ENCODE peak calls at places on chromosomes 1 and 21, in eight cellular contexts. V is GM03348; D is MV-4-11; Q is ELR; G is HFF-Myc; Z is WTC11; X is activated CD4-positive, alpha-beta T cell treated with anti-CD3 and anti-CD28 coated beads for 48 hours; N is H7. P is an unnamed sample.

GRCh38 chr1:212686591-212686990 is 13.0 kb downstream of the BATF3 start:
- DNase-seq in G (no peak), N (no peak), X (no peak), V (no peak), Z (no peak), Q (no peak), D (no peak), P (no peak)

GRCh38 chr1:223803211-223803610 is 42.5 kb downstream of the TP53BP2 start:
- DNase-seq in Q (no peak), N (no peak), V (no peak), Z (no peak), D (no peak), X (no peak), G (no peak), P (no peak)

GRCh38 chr1:217106231-217106630 is 383.0 kb upstream of the ESRRG start:
- DNase-seq in D (no peak), G (no peak), N (no peak), Z (no peak), V (no peak), Q (peak), X (no peak), P (peak)

GRCh38 chr1:16067127-16067768 is 6.2 kb downstream of the FAM131C start:
- DNase-seq in Z (no peak), N (peak), X (no peak), Q (no peak), V (no peak), G (no peak), D (no peak), P (no peak)

GRCh38 chr1:44239337-44239960 is 26.2 kb downstream of the DMAP1 start:
- DNase-seq in D (no peak), G (no peak), Q (peak), Z (peak), N (peak), V (peak), X (no peak), P (no peak)

GRCh38 chr21:45768011-45768740 is 124.7 kb downstream of the PCBP3 start:
- DNase-seq in Q (no peak), D (no peak), N (no peak), Z (no peak), X (peak), G (no peak), V (peak), P (peak)

GRCh38 chr1:181310560-181310959 is 172.8 kb upstream of the CACNA1E start:
- DNase-seq in Q (no peak), V (no peak), G (no peak), D (no peak), N (no peak), Z (no peak), X (no peak), P (no peak)

GRCh38 chr1:1421147-1421906 is at the start of gene ANKRD65:
- DNase-seq in Q (no peak), G (no peak), Z (peak), N (peak), V (no peak), D (no peak), X (no peak), P (no peak)

GRCh38 chr1:201006450-201006849 is 17.1 kb downstream of the KIF21B start:
- DNase-seq in G (no peak), V (no peak), N (no peak), X (no peak), Q (no peak), D (no peak), Z (no peak), P (no peak)

GRCh38 chr1:111192643-111193519 is 7.6 kb downstream of the DENND2D start:
- DNase-seq in X (no peak), N (peak), G (no peak), Z (no peak), Q (peak), D (peak), V (peak), P (no peak)

GRCh38 chr1:115829947-115830346 is 11.0 kb downstream of the NHLH2 start:
- DNase-seq in X (no peak), V (no peak), Z (peak), G (no peak), D (no peak), N (peak), Q (peak), P (no peak)

GRCh38 chr1:244412116-244412639 is 39.5 kb downstream of the ADSS2 start:
- DNase-seq in Z (no peak), V (no peak), G (no peak), D (no peak), Q (no peak), N (no peak), X (no peak), P (no peak)

GRCh38 chr21:46153259-46154154 is 1.9 kb downstream of the FTCD start:
- DNase-seq in N (peak), V (peak), X (peak), Z (peak), D (no peak), G (no peak), Q (peak), P (no peak)

GRCh38 chr1:25033828-25034451 is 103.9 kb upstream of the RUNX3 start:
- DNase-seq in N (no peak), V (no peak), Q (no peak), Z (no peak), D (peak), G (no peak), X (no peak), P (no peak)

GRCh38 chr1:112808861-112809684 is 93.9 kb upstream of the PPM1J start:
- DNase-seq in X (peak), G (no peak), Z (peak), D (peak), N (peak), V (peak), Q (peak), P (peak)

GRCh38 chr1:173356211-173356762 is 120.8 kb upstream of the PRDX6 start:
- DNase-seq in D (no peak), G (no peak), N (no peak), Q (no peak), Z (no peak), X (no peak), V (peak), P (peak)

GRCh38 chr1:171754381-171754705 is 12.5 kb upstream of the VAMP4 start:
- DNase-seq in D (no peak), V (peak), Q (peak), N (peak), Z (no peak), X (no peak), G (peak), P (peak)

GRCh38 chr1:54949971-54950360 is 30.5 kb upstream of the TMEM61 start:
- DNase-seq in Z (no peak), G (no peak), Q (peak), D (no peak), N (no peak), V (no peak), X (no peak), P (no peak)

GRCh38 chr1:243598433-243598832 is 251.6 kb downstream of the AKT3 start:
- DNase-seq in N (no peak), V (peak), D (peak), G (peak), Q (peak), X (peak), Z (no peak), P (peak)

GRCh38 chr1:198638894-198639319 is at the start of gene PTPRC:
- DNase-seq in Q (no peak), D (peak), Z (no peak), G (no peak), X (no peak), N (no peak), V (no peak), P (no peak)

GRCh38 chr1:15354580-15354965 is 55.1 kb upstream of the EFHD2 start:
- DNase-seq in Q (peak), D (peak), X (no peak), Z (no peak), V (peak), N (no peak), G (no peak), P (peak)

P was measured in astrocyte.